ENCODE peak calls at places on chromosomes 2 and 18, in nine cellular contexts. S is upper lobe of right lung; E is PC-9; B is IMR-90; D is psoas muscle; A is CD8-positive, alpha-beta memory T cell; C is aorta; O is adrenal gland; U is ovary. G is an unnamed sample.

GRCh38 chr2:180716186-180717180 is 263.9 kb upstream of the UBE2E3 start:
- DNase-seq in S (no peak), E (no peak), B (no peak), D (no peak), A (no peak), C (no peak), O (no peak), U (no peak), G (no peak)

GRCh38 chr2:58866527-58866926 is 625.4 kb upstream of the FANCL start:
- DNase-seq in S (no peak), E (no peak), B (no peak), D (no peak), A (no peak), C (no peak), O (no peak), U (no peak), G (no peak)

GRCh38 chr2:85668009-85668856 is at the start of gene SFTPB:
- DNase-seq in S (peak; percentile 93), E (no peak), B (peak; percentile 44), D (no peak), A (no peak), C (peak; percentile 55), O (no peak), U (no peak), G (no peak)

GRCh38 chr2:108128226-108128786 is 111.5 kb upstream of the SULT1C3 start:
- DNase-seq in S (no peak), E (no peak), B (no peak), D (no peak), A (no peak), C (no peak), O (no peak), U (no peak), G (no peak)

GRCh38 chr2:54404270-54404669 is 51.9 kb upstream of the SPTBN1 start:
- DNase-seq in S (no peak), E (no peak), B (peak; percentile 58), D (no peak), A (no peak), C (no peak), O (no peak), U (no peak), G (no peak)

GRCh38 chr2:11446733-11447248 is 19.2 kb downstream of the E2F6 start:
- DNase-seq in S (no peak), E (peak; percentile 23), B (peak; percentile 67), D (peak; percentile 24), A (peak; percentile 23), C (no peak), O (peak; percentile 32), U (peak; percentile 74), G (peak; percentile 31)

GRCh38 chr2:201472411-201472810 is 20.9 kb downstream of the STRADB start:
- DNase-seq in S (no peak), E (no peak), B (peak; percentile 53), D (no peak), A (no peak), C (no peak), O (no peak), U (no peak), G (no peak)

GRCh38 chr18:79943608-79944125 is 7.8 kb downstream of the SLC66A2 start:
- DNase-seq in S (peak; percentile 60), E (no peak), B (no peak), D (no peak), A (no peak), C (peak; percentile 72), O (no peak), U (no peak), G (no peak)

DNA sequence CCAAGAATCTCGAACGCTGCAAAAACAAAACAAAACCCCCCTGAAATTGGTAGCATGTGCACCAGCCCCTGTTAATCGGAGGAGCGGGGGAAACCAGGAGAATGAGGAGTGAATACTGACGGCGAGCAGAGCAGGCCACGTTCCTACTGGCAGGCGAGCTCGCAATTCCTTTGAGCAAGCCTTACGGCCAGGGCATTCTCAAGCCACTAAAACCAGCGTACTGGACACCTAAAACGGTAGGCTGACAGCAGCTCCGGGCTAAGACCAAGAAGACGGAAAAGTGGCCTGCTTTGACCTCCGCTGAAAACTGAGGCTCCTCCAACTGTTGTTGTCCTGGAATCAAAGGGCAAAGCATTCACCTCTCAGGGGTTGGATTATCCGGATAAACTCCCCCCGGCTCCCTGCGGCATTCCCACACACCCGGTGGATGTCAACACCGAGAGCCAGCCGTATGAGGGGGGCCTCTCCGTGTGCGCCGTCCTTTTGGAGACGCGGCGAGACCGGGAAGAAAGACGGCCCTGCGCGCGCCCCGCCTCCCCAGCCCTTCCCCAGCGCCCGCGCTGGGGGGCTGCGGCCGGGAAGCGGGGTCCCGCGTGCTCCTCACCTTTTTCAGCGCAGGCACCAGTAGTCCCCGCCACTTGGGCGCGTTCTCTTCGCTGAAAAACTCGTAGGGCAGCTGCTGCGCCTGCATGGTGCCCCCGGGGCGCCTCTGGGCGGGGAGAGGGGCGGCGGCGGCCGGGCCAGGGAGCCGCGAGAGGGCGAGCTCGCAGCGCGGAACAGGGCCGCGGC is 925 bp downstream of the SOS1 start:
- DNase-seq in S (peak; percentile 84), E (peak; percentile 71), B (peak; percentile 49), D (peak; percentile 62), A (peak; percentile 45), C (peak; percentile 88), O (peak; percentile 50), U (peak; percentile 57), G (peak; percentile 57)
- H3K4me1 ChIP-seq in S (peaks cover 44% of the 10 kb centered on the region), E (peaks cover 37% of the 10 kb centered on the region), B (peaks cover 5% of the 10 kb centered on the region), D (peaks cover 54% of the 10 kb centered on the region), A (peaks cover 31% of the 10 kb centered on the region), C (peaks cover 3% of the 10 kb centered on the region), O (peaks cover 39% of the 10 kb centered on the region), U (peaks cover 17% of the 10 kb centered on the region), G (peaks cover 32% of the 10 kb centered on the region)

GRCh38 chr2:190744041-190744440 is 95.2 kb downstream of the NAB1 start:
- DNase-seq in S (no peak), E (no peak), B (no peak), D (no peak), A (no peak), C (no peak), O (no peak), U (no peak), G (no peak)

GRCh38 chr2:190742431-190742830 is 93.5 kb downstream of the NAB1 start:
- DNase-seq in S (no peak), E (no peak), B (no peak), D (no peak), A (no peak), C (no peak), O (no peak), U (no peak), G (no peak)

GRCh38 chr2:190736355-190736754 is 87.5 kb downstream of the NAB1 start:
- DNase-seq in S (no peak), E (no peak), B (no peak), D (no peak), A (no peak), C (no peak), O (no peak), U (no peak), G (no peak)

GRCh38 chr2:190740449-190740848 is 91.6 kb downstream of the NAB1 start:
- DNase-seq in S (no peak), E (no peak), B (no peak), D (no peak), A (no peak), C (no peak), O (no peak), U (no peak), G (no peak)
- H3K27me3 ChIP-seq in S (no peaks in the 10 kb centered on the region), E (no peaks in the 10 kb centered on the region), B (peaks cover 3% of the 10 kb centered on the region), D (no peaks in the 10 kb centered on the region), A (no peaks in the 10 kb centered on the region), C (no peaks in the 10 kb centered on the region), O (no peaks in the 10 kb centered on the region), U (no peaks in the 10 kb centered on the region), G (no peaks in the 10 kb centered on the region)

GRCh38 chr2:196249860-196250259 is 78.5 kb upstream of the STK17B start:
- DNase-seq in S (no peak), E (no peak), B (peak; percentile 68), D (no peak), A (no peak), C (no peak), O (no peak), U (no peak), G (no peak)

GRCh38 chr2:196253115-196253484 is 81.7 kb upstream of the STK17B start:
- DNase-seq in S (no peak), E (no peak), B (no peak), D (no peak), A (no peak), C (no peak), O (no peak), U (no peak), G (no peak)

GRCh38 chr2:196252408-196253114 is 81.2 kb upstream of the STK17B start:
- DNase-seq in S (no peak), E (no peak), B (peak; percentile 54), D (no peak), A (no peak), C (no peak), O (no peak), U (no peak), G (no peak)

GRCh38 chr2:196249171-196249570 is 77.8 kb upstream of the STK17B start:
- DNase-seq in S (no peak), E (no peak), B (peak; percentile 86), D (no peak), A (no peak), C (no peak), O (no peak), U (no peak), G (no peak)

DNA sequence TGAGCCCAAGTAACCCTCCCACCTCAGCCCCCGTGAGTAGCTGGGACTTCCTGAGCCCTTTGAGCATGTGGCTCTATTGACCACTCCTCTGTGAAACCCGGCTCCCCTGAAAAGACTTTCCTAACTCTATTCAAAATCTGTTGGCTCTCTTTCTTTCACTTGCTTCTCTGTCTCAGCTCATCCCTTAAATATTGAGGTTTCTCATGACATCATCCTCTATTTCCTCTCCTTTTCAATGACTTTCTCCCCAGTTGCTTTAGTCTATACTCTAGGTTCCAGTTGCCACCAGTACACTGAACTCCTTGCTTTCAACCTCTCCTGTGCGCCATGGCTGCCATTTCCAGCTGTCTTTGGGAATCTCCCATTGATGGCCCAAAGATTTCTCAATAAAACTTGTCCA is 79.8 kb upstream of the STK17B start:
- DNase-seq in S (no peak), E (no peak), B (no peak), D (no peak), A (no peak), C (no peak), O (no peak), U (no peak), G (no peak)
- H3K4me1 ChIP-seq in S (peaks cover 17% of the 10 kb centered on the region), E (no peaks in the 10 kb centered on the region), B (peaks cover 8% of the 10 kb centered on the region), D (no peaks in the 10 kb centered on the region), A (peaks cover 44% of the 10 kb centered on the region), C (peaks cover 11% of the 10 kb centered on the region), O (peaks cover 4% of the 10 kb centered on the region), U (no peaks in the 10 kb centered on the region), G (peaks cover 53% of the 10 kb centered on the region)

GRCh38 chr2:219530048-219530963 is 13.3 kb downstream of the CHPF start:
- DNase-seq in S (peak; percentile 92), E (peak; percentile 84), B (peak; percentile 78), D (peak; percentile 81), A (peak; percentile 76), C (peak; percentile 97), O (peak; percentile 79), U (peak; percentile 85), G (peak; percentile 90)

GRCh38 chr2:219533930-219534661 is 9.5 kb downstream of the CHPF start:
- DNase-seq in S (no peak), E (peak; percentile 63), B (no peak), D (no peak), A (no peak), C (no peak), O (no peak), U (no peak), G (no peak)

GRCh38 chr2:219532378-219532649 is 11.3 kb downstream of the CHPF start:
- DNase-seq in S (no peak), E (no peak), B (no peak), D (no peak), A (no peak), C (no peak), O (no peak), U (no peak), G (no peak)

GRCh38 chr2:219527472-219527871 is 13.2 kb downstream of the ASIC4 start:
- DNase-seq in S (no peak), E (no peak), B (no peak), D (no peak), A (no peak), C (no peak), O (no peak), U (no peak), G (no peak)

DNA sequence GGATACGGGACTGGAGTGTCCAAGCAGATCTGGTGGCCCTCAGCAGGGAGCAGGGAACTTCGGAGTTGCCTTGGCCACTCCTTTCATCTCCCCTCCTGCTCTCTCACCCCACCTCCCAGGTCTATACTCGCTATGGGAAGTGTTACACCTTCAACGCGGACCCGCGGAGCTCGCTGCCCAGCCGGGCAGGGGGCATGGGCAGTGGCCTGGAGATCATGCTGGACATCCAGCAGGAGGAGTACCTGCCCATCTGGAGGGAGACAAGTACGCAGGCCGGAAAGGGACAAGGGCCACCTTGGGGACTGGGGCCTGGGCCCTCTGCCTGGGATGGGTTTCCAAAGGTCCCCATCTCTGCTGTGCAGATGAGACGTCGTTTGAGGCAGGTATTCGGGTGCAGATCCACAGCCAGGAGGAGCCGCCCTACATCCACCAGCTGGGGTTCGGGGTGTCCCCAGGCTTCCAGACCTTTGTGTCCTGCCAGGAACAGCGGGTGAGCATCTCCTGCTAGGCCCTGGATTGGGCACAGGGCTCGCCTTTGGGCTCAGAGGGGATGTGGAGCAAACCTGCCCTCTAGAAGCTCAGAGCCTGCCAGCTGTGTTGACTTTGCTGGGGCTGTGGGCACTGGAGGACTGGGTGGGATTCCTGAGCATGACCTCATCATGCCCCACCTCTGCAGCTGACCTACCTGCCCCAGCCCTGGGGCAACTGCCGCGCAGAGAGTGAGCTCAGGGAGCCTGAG is 11.8 kb downstream of the CHPF start:
- DNase-seq in S (no peak), E (no peak), B (no peak), D (no peak), A (no peak), C (no peak), O (no peak), U (no peak), G (no peak)
- H3K27me3 ChIP-seq in S (peaks cover 45% of the 10 kb centered on the region), E (peaks cover 33% of the 10 kb centered on the region), B (peaks cover 49% of the 10 kb centered on the region), D (peaks cover 12% of the 10 kb centered on the region), A (peaks cover 16% of the 10 kb centered on the region), C (no peaks in the 10 kb centered on the region), O (peaks cover 22% of the 10 kb centered on the region), U (no peaks in the 10 kb centered on the region), G (no peaks in the 10 kb centered on the region)